ENCODE peak calls at places on chromosome 16, in four cellular contexts. H is T-cell, B is neural progenitor cell, X is amygdala. O is an unnamed sample.

GRCh38 chr16:82990155-82990554 is 363.4 kb downstream of the CDH13 start:
- DNase-seq in X (no peak), H (no peak), B (no peak), O (no peak)

GRCh38 chr16:14400285-14400977 is 229.6 kb downstream of the PARN start:
- DNase-seq in H (no peak), B (no peak), X (no peak), O (no peak)

GRCh38 chr16:84600343-84601229 is 17.3 kb downstream of the COTL1 start:
- DNase-seq in X (no peak), B (no peak), H (no peak), O (no peak)

GRCh38 chr16:73047536-73048291 is at the start of gene ZFHX3:
- DNase-seq in X (peak), B (peak), H (peak), O (no peak)

GRCh38 chr16:24255446-24256352 is at the start of gene CACNG3:
- DNase-seq in B (peak), H (peak), X (no peak), O (peak)

GRCh38 chr16:6009151-6009550 is 911.6 kb upstream of the EEF2KMT start:
- DNase-seq in H (no peak), X (no peak), B (no peak), O (no peak)

GRCh38 chr16:74623214-74623842 is 16.4 kb upstream of the GLG1 start:
- DNase-seq in B (peak), X (peak), H (no peak), O (peak)

GRCh38 chr16:25108054-25108453 is 3.5 kb upstream of the LCMT1 start:
- DNase-seq in X (no peak), H (peak), B (no peak), O (no peak)

GRCh38 chr16:82991435-82991834 is 364.7 kb downstream of the CDH13 start:
- DNase-seq in H (no peak), X (no peak), B (no peak), O (no peak)

GRCh38 chr16:83713597-83713996 is 94.2 kb upstream of the HSBP1 start:
- DNase-seq in B (no peak), X (no peak), H (no peak), O (no peak)

GRCh38 chr16:10228779-10229178 is 46.6 kb upstream of the GRIN2A start:
- DNase-seq in X (no peak), B (no peak), H (no peak), O (no peak)

GRCh38 chr16:15434425-15435215 is at the start of gene BMERB1:
- DNase-seq in B (peak), H (peak), X (peak), O (peak)

GRCh38 chr16:57115504-57116182 is 23.3 kb downstream of the CPNE2 start:
- DNase-seq in X (peak), H (no peak), B (peak), O (peak)

GRCh38 chr16:69412287-69412686 is 12.1 kb upstream of the CYB5B start:
- DNase-seq in X (no peak), B (no peak), H (no peak), O (no peak)

GRCh38 chr16:73231969-73232554 is 184.1 kb upstream of the ZFHX3 start:
- DNase-seq in B (no peak), H (no peak), X (no peak), O (peak)

GRCh38 chr16:79897444-79898146 is 297.1 kb upstream of the MAF start:
- DNase-seq in B (no peak), H (no peak), X (no peak), O (no peak)

GRCh38 chr16:31472559-31473203 is 729 bp downstream of the TGFB1I1 start:
- DNase-seq in X (no peak), H (no peak), B (peak), O (no peak)

GRCh38 chr16:4828567-4829320 is 18.3 kb downstream of the GLYR1 start:
- DNase-seq in X (no peak), B (no peak), H (no peak), O (no peak)

GRCh38 chr16:46830417-46830901 is 521 bp downstream of the C16orf87 start:
- DNase-seq in B (peak), X (peak), H (peak), O (peak)

GRCh38 chr16:89722392-89723278 is 1.3 kb downstream of the ZNF276 start:
- DNase-seq in B (peak), X (no peak), H (peak), O (peak)

GRCh38 chr16:80784951-80785350 is 19.4 kb downstream of the CDYL2 start:
- DNase-seq in B (no peak), X (no peak), H (no peak), O (no peak)

GRCh38 chr16:19167710-19168172 is 299 bp upstream of the SYT17 start:
- DNase-seq in X (peak), H (no peak), B (peak), O (peak)

GRCh38 chr16:87728026-87728425 is 37.8 kb downstream of the KLHDC4 start:
- DNase-seq in X (no peak), H (no peak), B (no peak), O (no peak)

GRCh38 chr16:15518412-15519351 is 84.3 kb downstream of the BMERB1 start:
- DNase-seq in X (no peak), B (no peak), H (no peak), O (no peak)

O was measured in hypothalamus.